ENCODE peak calls at places on chromosomes 11 and 22, in seven cellular contexts. One of them, this sample, is unnamed. For H3K4me1, the result is how much of the 10 kb centered on the place peaks cover.

GRCh38 chr11:92627615-92628201 is 341.7 kb upstream of the MTNR1B start:
- DNase-seq in cardiac muscle cell: no peak
- DNase-seq in ovary: no peak
- DNase-seq in RWPE2: no peak
- DNase-seq in A673: no peak
- DNase-seq in PC-3: peak
- DNase-seq in IMR-90: peak
- DNase-seq in this sample: peak

GRCh38 chr11:46210133-46210636 is 67.3 kb upstream of the CREB3L1 start:
- DNase-seq in cardiac muscle cell: no peak
- DNase-seq in ovary: no peak
- DNase-seq in RWPE2: no peak
- DNase-seq in A673: no peak
- DNase-seq in PC-3: peak
- DNase-seq in IMR-90: peak
- DNase-seq in this sample: peak

GRCh38 chr11:257766-258493 is 20.3 kb upstream of the NLRP6 start:
- DNase-seq in cardiac muscle cell: no peak
- DNase-seq in ovary: no peak
- DNase-seq in RWPE2: no peak
- DNase-seq in A673: no peak
- DNase-seq in PC-3: peak
- DNase-seq in IMR-90: no peak
- DNase-seq in this sample: no peak

GRCh38 chr11:130945945-130946344 is 29.7 kb upstream of the SNX19 start:
- DNase-seq in cardiac muscle cell: no peak
- DNase-seq in ovary: no peak
- DNase-seq in RWPE2: no peak
- DNase-seq in A673: peak
- DNase-seq in PC-3: peak
- DNase-seq in IMR-90: peak
- DNase-seq in this sample: no peak

GRCh38 chr11:64283092-64283491 is 1.4 kb downstream of the BAD start:
- DNase-seq in cardiac muscle cell: no peak
- DNase-seq in ovary: no peak
- DNase-seq in RWPE2: no peak
- DNase-seq in A673: no peak
- DNase-seq in PC-3: no peak
- DNase-seq in IMR-90: no peak
- DNase-seq in this sample: peak

GRCh38 chr11:69293087-69293486 is 868 bp upstream of the MYEOV start:
- DNase-seq in cardiac muscle cell: no peak
- DNase-seq in ovary: no peak
- DNase-seq in RWPE2: no peak
- DNase-seq in A673: peak
- DNase-seq in PC-3: peak
- DNase-seq in IMR-90: no peak
- DNase-seq in this sample: no peak

GRCh38 chr11:23789938-23790371 is 706.9 kb upstream of the LUZP2 start:
- DNase-seq in cardiac muscle cell: no peak
- DNase-seq in ovary: no peak
- DNase-seq in RWPE2: no peak
- DNase-seq in A673: no peak
- DNase-seq in PC-3: peak
- DNase-seq in IMR-90: peak
- DNase-seq in this sample: no peak

GRCh38 chr11:121472310-121472709 is 19.5 kb upstream of the SORL1-AS1 start:
- DNase-seq in cardiac muscle cell: no peak
- DNase-seq in ovary: no peak
- DNase-seq in RWPE2: no peak
- DNase-seq in A673: no peak
- DNase-seq in PC-3: no peak
- DNase-seq in IMR-90: no peak
- DNase-seq in this sample: no peak

GRCh38 chr22:50529416-50530279 is at the start of gene TYMP:
- DNase-seq in cardiac muscle cell: no peak
- DNase-seq in ovary: peak
- DNase-seq in RWPE2: peak
- DNase-seq in A673: no peak
- DNase-seq in PC-3: peak
- DNase-seq in IMR-90: no peak
- DNase-seq in this sample: no peak

GRCh38 chr11:9922806-9923205 is 258.9 kb downstream of the SWAP70 start:
- DNase-seq in cardiac muscle cell: peak
- DNase-seq in ovary: no peak
- DNase-seq in RWPE2: no peak
- DNase-seq in A673: peak
- DNase-seq in PC-3: no peak
- DNase-seq in IMR-90: no peak
- DNase-seq in this sample: no peak

GRCh38 chr11:27255447-27255828 is 107.6 kb downstream of the CCDC34 start:
- DNase-seq in cardiac muscle cell: no peak
- DNase-seq in ovary: no peak
- DNase-seq in RWPE2: no peak
- DNase-seq in A673: no peak
- DNase-seq in PC-3: no peak
- DNase-seq in IMR-90: peak
- DNase-seq in this sample: no peak
- TF ChIP-seq CTCF in cardiac muscle cell: no peak
- TF ChIP-seq CTCF in ovary: no peak
- TF ChIP-seq CTCF in RWPE2: no peak
- TF ChIP-seq CTCF in A673: no peak
- TF ChIP-seq CTCF in PC-3: no peak
- TF ChIP-seq CTCF in IMR-90: no peak
- TF ChIP-seq CTCF in this sample: no peak

DNA sequence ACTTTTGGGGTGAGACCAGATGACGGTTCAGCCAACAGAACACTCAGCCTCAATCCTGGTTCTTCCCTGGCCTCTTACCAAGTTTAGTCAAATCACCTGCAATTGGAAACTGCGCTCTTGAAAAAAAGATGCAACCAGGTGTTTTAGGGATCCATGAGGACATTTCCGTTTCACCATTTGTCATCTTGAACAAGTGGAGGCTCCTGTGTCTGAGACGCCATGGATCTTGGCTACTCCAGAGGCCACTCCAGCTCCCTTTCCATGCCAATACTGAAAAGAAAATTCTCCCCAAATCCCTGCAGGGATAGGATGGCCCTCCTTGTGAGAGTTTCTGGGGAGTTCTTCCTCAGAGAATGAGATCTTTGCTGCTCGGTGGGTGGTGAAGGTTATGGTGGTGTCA is 27.7 kb downstream of the LRRC74B start:
- DNase-seq in cardiac muscle cell: no peak
- DNase-seq in ovary: no peak
- DNase-seq in RWPE2: no peak
- DNase-seq in A673: no peak
- DNase-seq in PC-3: no peak
- DNase-seq in IMR-90: no peak
- DNase-seq in this sample: no peak
- H3K4me1 ChIP-seq in cardiac muscle cell: under half
- H3K4me1 ChIP-seq in ovary: under half
- H3K4me1 ChIP-seq in RWPE2: under half
- H3K4me1 ChIP-seq in A673: under half
- H3K4me1 ChIP-seq in PC-3: under half
- H3K4me1 ChIP-seq in IMR-90: under half
- H3K4me1 ChIP-seq in this sample: under half

DNA sequence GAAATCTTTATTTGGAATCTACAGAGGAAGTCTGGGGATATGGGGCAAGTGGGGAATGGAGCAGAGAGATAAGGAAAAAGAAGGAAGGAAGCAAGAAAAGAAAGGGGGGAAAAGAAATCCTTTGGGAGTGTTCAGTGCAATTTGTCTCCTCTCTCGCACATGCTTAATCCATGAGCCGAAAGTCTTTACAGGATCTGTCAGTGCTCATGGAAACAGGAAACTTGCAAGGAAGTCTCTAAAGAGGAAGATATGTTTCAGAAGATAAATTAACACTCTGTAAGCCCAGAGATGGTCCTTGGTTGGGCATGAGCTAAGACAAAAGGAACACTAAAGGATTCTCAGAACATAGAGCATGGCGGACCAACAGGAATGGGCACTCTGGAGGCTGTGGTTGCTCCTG is 47.9 kb upstream of the FLI1 start:
- DNase-seq in cardiac muscle cell: no peak
- DNase-seq in ovary: no peak
- DNase-seq in RWPE2: no peak
- DNase-seq in A673: no peak
- DNase-seq in PC-3: no peak
- DNase-seq in IMR-90: no peak
- DNase-seq in this sample: no peak
- H3K27ac ChIP-seq in cardiac muscle cell: no peak
- H3K27ac ChIP-seq in ovary: no peak
- H3K27ac ChIP-seq in RWPE2: no peak
- H3K27ac ChIP-seq in A673: no peak
- H3K27ac ChIP-seq in PC-3: no peak
- H3K27ac ChIP-seq in IMR-90: no peak
- H3K27ac ChIP-seq in this sample: no peak

GRCh38 chr11:33704240-33705002 is 3.8 kb upstream of the C11orf91 start:
- DNase-seq in cardiac muscle cell: no peak
- DNase-seq in ovary: no peak
- DNase-seq in RWPE2: no peak
- DNase-seq in A673: no peak
- DNase-seq in PC-3: no peak
- DNase-seq in IMR-90: no peak
- DNase-seq in this sample: peak
- TF ChIP-seq CTCF in cardiac muscle cell: no peak
- TF ChIP-seq CTCF in ovary: no peak
- TF ChIP-seq CTCF in RWPE2: no peak
- TF ChIP-seq CTCF in A673: no peak
- TF ChIP-seq CTCF in PC-3: peak
- TF ChIP-seq CTCF in IMR-90: peak
- TF ChIP-seq CTCF in this sample: peak

DNA sequence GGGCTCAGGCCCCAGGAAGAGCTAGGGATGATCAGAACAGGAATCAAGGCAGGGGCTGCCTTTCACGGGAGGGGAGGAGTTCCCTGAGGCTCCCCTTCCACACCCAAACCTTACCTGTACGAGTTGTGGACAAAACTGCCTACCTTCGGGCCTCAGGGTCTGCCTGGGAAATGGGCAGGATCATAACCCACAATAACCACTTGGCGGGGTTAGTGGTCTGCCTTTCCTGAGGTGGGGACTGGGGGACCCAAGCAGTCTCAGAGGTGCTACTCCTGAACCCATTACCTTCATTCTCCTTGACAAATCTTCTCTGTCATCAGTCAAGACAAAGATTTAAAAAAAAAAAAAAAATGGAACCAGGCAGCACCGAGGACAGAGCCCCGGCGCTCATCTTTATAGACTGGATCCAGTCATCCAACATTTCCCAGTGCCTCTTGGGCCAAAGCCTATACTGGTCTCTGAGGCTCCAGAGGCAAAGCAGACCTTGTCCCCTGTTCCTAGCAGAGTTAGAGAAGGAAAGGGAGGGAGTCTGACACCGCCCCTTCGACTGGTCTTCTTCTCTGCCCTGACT is 14.2 kb downstream of the P2RY6 start:
- DNase-seq in cardiac muscle cell: no peak
- DNase-seq in ovary: no peak
- DNase-seq in RWPE2: no peak
- DNase-seq in A673: no peak
- DNase-seq in PC-3: no peak
- DNase-seq in IMR-90: no peak
- DNase-seq in this sample: no peak
- H3K4me1 ChIP-seq in cardiac muscle cell: under half
- H3K4me1 ChIP-seq in ovary: under half
- H3K4me1 ChIP-seq in RWPE2: under half
- H3K4me1 ChIP-seq in A673: under half
- H3K4me1 ChIP-seq in PC-3: under half
- H3K4me1 ChIP-seq in IMR-90: under half
- H3K4me1 ChIP-seq in this sample: under half

DNA sequence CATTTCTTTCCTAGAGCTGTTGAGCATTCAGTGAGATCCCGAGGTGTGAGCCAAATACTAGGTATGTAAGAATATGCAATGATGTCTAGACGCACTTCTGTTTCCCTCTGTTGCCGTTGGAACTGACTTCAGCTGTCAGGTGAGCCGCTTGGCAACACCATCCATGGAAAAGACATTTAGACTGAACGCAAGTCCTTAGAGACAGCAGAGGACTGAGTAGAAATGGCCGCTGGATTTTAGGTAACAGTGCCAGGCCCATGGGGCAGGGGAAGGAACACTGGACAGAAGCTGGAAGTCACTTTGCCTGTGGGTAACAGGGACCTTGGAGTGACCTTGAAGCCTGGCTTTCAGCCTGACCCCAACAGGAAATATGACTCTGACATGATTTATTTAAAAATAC is 29.5 kb upstream of the SHANK2 start:
- DNase-seq in cardiac muscle cell: no peak
- DNase-seq in ovary: no peak
- DNase-seq in RWPE2: no peak
- DNase-seq in A673: no peak
- DNase-seq in PC-3: no peak
- DNase-seq in IMR-90: no peak
- DNase-seq in this sample: no peak
- H3K27ac ChIP-seq in cardiac muscle cell: no peak
- H3K27ac ChIP-seq in ovary: no peak
- H3K27ac ChIP-seq in RWPE2: no peak
- H3K27ac ChIP-seq in A673: no peak
- H3K27ac ChIP-seq in PC-3: peak
- H3K27ac ChIP-seq in IMR-90: no peak
- H3K27ac ChIP-seq in this sample: peak

GRCh38 chr11:111586305-111586915 is 15.8 kb upstream of the SIK2 start:
- DNase-seq in cardiac muscle cell: peak
- DNase-seq in ovary: peak
- DNase-seq in RWPE2: no peak
- DNase-seq in A673: peak
- DNase-seq in PC-3: peak
- DNase-seq in IMR-90: peak
- DNase-seq in this sample: peak
- TF ChIP-seq CTCF in cardiac muscle cell: peak
- TF ChIP-seq CTCF in ovary: peak
- TF ChIP-seq CTCF in RWPE2: peak
- TF ChIP-seq CTCF in A673: peak
- TF ChIP-seq CTCF in PC-3: peak
- TF ChIP-seq CTCF in IMR-90: peak
- TF ChIP-seq CTCF in this sample: peak